ENCODE peak calls at places on chromosome 12, in four cellular contexts. One of them, this sample, is unnamed.

GRCh38 chr12:62737201-62737600 is 197.7 kb downstream of the PPM1H start:
- DNase-seq in RWPE1: no peak
- DNase-seq in activated T-cell treated with anti-CD3 and anti-CD28 coated beads, Interleukin-2, amount 50 U/mL, for 48 hours: no peak
- DNase-seq in mucosa of gallbladder: no peak
- DNase-seq in this sample: no peak

GRCh38 chr12:18690653-18691052 is 47.2 kb downstream of the PLCZ1 start:
- DNase-seq in RWPE1: peak
- DNase-seq in activated T-cell treated with anti-CD3 and anti-CD28 coated beads, Interleukin-2, amount 50 U/mL, for 48 hours: no peak
- DNase-seq in mucosa of gallbladder: no peak
- DNase-seq in this sample: no peak

GRCh38 chr12:15001733-15002471 is 29.1 kb downstream of the PDE6H start:
- DNase-seq in RWPE1: no peak
- DNase-seq in activated T-cell treated with anti-CD3 and anti-CD28 coated beads, Interleukin-2, amount 50 U/mL, for 48 hours: no peak
- DNase-seq in mucosa of gallbladder: peak
- DNase-seq in this sample: no peak

GRCh38 chr12:14473707-14474287 is 93.9 kb downstream of the PLBD1 start:
- DNase-seq in RWPE1: peak
- DNase-seq in activated T-cell treated with anti-CD3 and anti-CD28 coated beads, Interleukin-2, amount 50 U/mL, for 48 hours: no peak
- DNase-seq in mucosa of gallbladder: no peak
- DNase-seq in this sample: no peak

GRCh38 chr12:68951652-68952051 is 18.7 kb upstream of the CPM start:
- DNase-seq in RWPE1: no peak
- DNase-seq in activated T-cell treated with anti-CD3 and anti-CD28 coated beads, Interleukin-2, amount 50 U/mL, for 48 hours: no peak
- DNase-seq in mucosa of gallbladder: peak
- DNase-seq in this sample: no peak

GRCh38 chr12:124623344-124623885 is 56.0 kb upstream of the NCOR2 start:
- DNase-seq in RWPE1: no peak
- DNase-seq in activated T-cell treated with anti-CD3 and anti-CD28 coated beads, Interleukin-2, amount 50 U/mL, for 48 hours: no peak
- DNase-seq in mucosa of gallbladder: no peak
- DNase-seq in this sample: no peak

GRCh38 chr12:66399626-66399931 is 97.3 kb downstream of the HELB start:
- DNase-seq in RWPE1: no peak
- DNase-seq in activated T-cell treated with anti-CD3 and anti-CD28 coated beads, Interleukin-2, amount 50 U/mL, for 48 hours: no peak
- DNase-seq in mucosa of gallbladder: no peak
- DNase-seq in this sample: no peak

GRCh38 chr12:106754331-106754730 is 20.2 kb upstream of the RIC8B start:
- DNase-seq in RWPE1: no peak
- DNase-seq in activated T-cell treated with anti-CD3 and anti-CD28 coated beads, Interleukin-2, amount 50 U/mL, for 48 hours: no peak
- DNase-seq in mucosa of gallbladder: no peak
- DNase-seq in this sample: no peak

GRCh38 chr12:70982286-70982685 is 61.7 kb upstream of the PTPRR start:
- DNase-seq in RWPE1: peak
- DNase-seq in activated T-cell treated with anti-CD3 and anti-CD28 coated beads, Interleukin-2, amount 50 U/mL, for 48 hours: no peak
- DNase-seq in mucosa of gallbladder: no peak
- DNase-seq in this sample: no peak

GRCh38 chr12:107645630-107646333 is 39.8 kb upstream of the PWP1 start:
- DNase-seq in RWPE1: no peak
- DNase-seq in activated T-cell treated with anti-CD3 and anti-CD28 coated beads, Interleukin-2, amount 50 U/mL, for 48 hours: no peak
- DNase-seq in mucosa of gallbladder: no peak
- DNase-seq in this sample: no peak

GRCh38 chr12:96197503-96198272 is 3.5 kb downstream of the ELK3 start:
- DNase-seq in RWPE1: peak
- DNase-seq in activated T-cell treated with anti-CD3 and anti-CD28 coated beads, Interleukin-2, amount 50 U/mL, for 48 hours: no peak
- DNase-seq in mucosa of gallbladder: no peak
- DNase-seq in this sample: no peak

GRCh38 chr12:122738561-122738960 is 7.9 kb upstream of the HCAR1 start:
- DNase-seq in RWPE1: no peak
- DNase-seq in activated T-cell treated with anti-CD3 and anti-CD28 coated beads, Interleukin-2, amount 50 U/mL, for 48 hours: no peak
- DNase-seq in mucosa of gallbladder: no peak
- DNase-seq in this sample: no peak

GRCh38 chr12:106170285-106170684 is 31.5 kb upstream of the NUAK1 start:
- DNase-seq in RWPE1: no peak
- DNase-seq in activated T-cell treated with anti-CD3 and anti-CD28 coated beads, Interleukin-2, amount 50 U/mL, for 48 hours: no peak
- DNase-seq in mucosa of gallbladder: no peak
- DNase-seq in this sample: no peak

GRCh38 chr12:50964432-50964831 is 12.1 kb downstream of the HIGD1C start:
- DNase-seq in RWPE1: no peak
- DNase-seq in activated T-cell treated with anti-CD3 and anti-CD28 coated beads, Interleukin-2, amount 50 U/mL, for 48 hours: no peak
- DNase-seq in mucosa of gallbladder: no peak
- DNase-seq in this sample: no peak

GRCh38 chr12:52903855-52904508 is 894 bp downstream of the KRT8 start:
- DNase-seq in RWPE1: peak
- DNase-seq in activated T-cell treated with anti-CD3 and anti-CD28 coated beads, Interleukin-2, amount 50 U/mL, for 48 hours: peak
- DNase-seq in mucosa of gallbladder: peak
- DNase-seq in this sample: peak

GRCh38 chr12:43309845-43310405 is 242.1 kb downstream of the ADAMTS20 start:
- DNase-seq in RWPE1: no peak
- DNase-seq in activated T-cell treated with anti-CD3 and anti-CD28 coated beads, Interleukin-2, amount 50 U/mL, for 48 hours: no peak
- DNase-seq in mucosa of gallbladder: no peak
- DNase-seq in this sample: no peak

GRCh38 chr12:53430116-53430515 is 6.5 kb downstream of the AMHR2 start:
- DNase-seq in RWPE1: no peak
- DNase-seq in activated T-cell treated with anti-CD3 and anti-CD28 coated beads, Interleukin-2, amount 50 U/mL, for 48 hours: no peak
- DNase-seq in mucosa of gallbladder: no peak
- DNase-seq in this sample: no peak

This sample was measured in activated naive CD8-positive, alpha-beta T cell treated with anti-CD3 and anti-CD28 coated beads, Interleukin-2, amount 50 U/mL, for 24 hours.